ENCODE peak calls at places on chromosomes 1 and 21, in seven cellular contexts. I, Q, W, E, O, G and R are unnamed samples.

GRCh38 chr21:27570306-27570868 is 603.5 kb upstream of the ADAMTS5 start:
- DNase-seq in I (peak; percentile 69), Q (no peak), W (peak; percentile 71), E (no peak), O (no peak), G (no peak), R (no peak)

GRCh38 chr1:72435025-72435424 is 152.7 kb upstream of the NEGR1 start:
- DNase-seq in I (no peak), Q (no peak), W (no peak), E (no peak), O (no peak), G (no peak), R (no peak)

GRCh38 chr1:18091660-18092446 is 15.7 kb upstream of the IGSF21 start:
- DNase-seq in I (peak; percentile 36), Q (no peak), W (no peak), E (no peak), O (no peak), G (no peak), R (no peak)

GRCh38 chr1:10511494-10511885 is 36.7 kb downstream of the PEX14 start:
- DNase-seq in I (no peak), Q (no peak), W (no peak), E (no peak), O (no peak), G (no peak), R (no peak)

GRCh38 chr1:182259229-182259872 is 132.2 kb downstream of the GLUL start:
- DNase-seq in I (peak; percentile 78), Q (no peak), W (no peak), E (no peak), O (no peak), G (no peak), R (no peak)

GRCh38 chr1:31548899-31549806 is 27.2 kb upstream of the TINAGL1 start:
- DNase-seq in I (peak; percentile 98), Q (peak; percentile 91), W (peak; percentile 91), E (peak; percentile 87), O (peak; percentile 99), G (peak; percentile 78), R (peak; percentile 91)

GRCh38 chr21:15192243-15192642 is 127.4 kb upstream of the NRIP1 start:
- DNase-seq in I (peak; percentile 22), Q (no peak), W (no peak), E (no peak), O (no peak), G (no peak), R (no peak)

GRCh38 chr1:24191860-24192259 is 4.8 kb upstream of the IFNLR1 start:
- DNase-seq in I (no peak), Q (no peak), W (no peak), E (no peak), O (no peak), G (no peak), R (no peak)

GRCh38 chr21:39972471-39972870 is 105.2 kb downstream of the PCP4 start:
- DNase-seq in I (no peak), Q (no peak), W (no peak), E (no peak), O (no peak), G (no peak), R (no peak)

GRCh38 chr1:212485895-212486590 is 53.3 kb downstream of the NENF start:
- DNase-seq in I (peak; percentile 38), Q (peak; percentile 40), W (peak; percentile 93), E (no peak), O (no peak), G (no peak), R (no peak)

GRCh38 chr1:228876187-228876586 is 140.9 kb downstream of the RHOU start:
- DNase-seq in I (no peak), Q (no peak), W (no peak), E (no peak), O (no peak), G (no peak), R (no peak)

GRCh38 chr1:165897326-165898303 is 70.2 kb downstream of the UCK2 start:
- DNase-seq in I (no peak), Q (no peak), W (no peak), E (no peak), O (no peak), G (no peak), R (no peak)

GRCh38 chr1:18641005-18641941 is 10.6 kb downstream of the PAX7 start:
- DNase-seq in I (no peak), Q (no peak), W (no peak), E (no peak), O (no peak), G (no peak), R (no peak)

GRCh38 chr1:156172696-156173470 is 19.5 kb downstream of the SEMA4A start:
- DNase-seq in I (no peak), Q (no peak), W (no peak), E (no peak), O (no peak), G (no peak), R (no peak)

GRCh38 chr1:222877854-222878253 is 63.0 kb downstream of the DISP1 start:
- DNase-seq in I (no peak), Q (no peak), W (no peak), E (no peak), O (no peak), G (no peak), R (no peak)

GRCh38 chr1:206048582-206048981 is 4.4 kb upstream of the RHEX start:
- DNase-seq in I (no peak), Q (no peak), W (no peak), E (no peak), O (no peak), G (peak; percentile 76), R (no peak)

GRCh38 chr1:208179303-208179702 is 64.9 kb downstream of the PLXNA2 start:
- DNase-seq in I (no peak), Q (no peak), W (no peak), E (no peak), O (no peak), G (no peak), R (no peak)

GRCh38 chr1:204263240-204263848 is 49.6 kb upstream of the GOLT1A start:
- DNase-seq in I (no peak), Q (no peak), W (peak; percentile 72), E (no peak), O (peak; percentile 3), G (no peak), R (no peak)

GRCh38 chr1:108947871-108948525 is 15.3 kb downstream of the CLCC1 start:
- DNase-seq in I (no peak), Q (no peak), W (no peak), E (no peak), O (no peak), G (no peak), R (no peak)

GRCh38 chr1:221742555-221743415 is 896 bp upstream of the DUSP10 start:
- DNase-seq in I (peak; percentile 71), Q (peak; percentile 68), W (peak; percentile 96), E (peak; percentile 74), O (peak; percentile 47), G (peak; percentile 98), R (peak; percentile 82)

GRCh38 chr1:58893257-58893869 is 109.5 kb upstream of the JUN start:
- DNase-seq in I (no peak), Q (no peak), W (no peak), E (no peak), O (no peak), G (no peak), R (no peak)

GRCh38 chr1:9128520-9129371 is at the start of gene GPR157:
- DNase-seq in I (peak; percentile 80), Q (peak; percentile 36), W (peak; percentile 96), E (peak; percentile 87), O (peak; percentile 43), G (peak; percentile 97), R (peak; percentile 79)

GRCh38 chr1:71857862-71858261 is 424.5 kb downstream of the NEGR1 start:
- DNase-seq in I (peak; percentile 24), Q (no peak), W (no peak), E (no peak), O (no peak), G (no peak), R (no peak)

GRCh38 chr1:53826367-53826766 is 11.7 kb downstream of the NDC1 start:
- DNase-seq in I (no peak), Q (no peak), W (no peak), E (no peak), O (no peak), G (no peak), R (no peak)

GRCh38 chr1:162944974-162945639 is 84.1 kb upstream of the CCDC190 start:
- DNase-seq in I (no peak), Q (no peak), W (no peak), E (no peak), O (no peak), G (no peak), R (no peak)

GRCh38 chr1:207805841-207806421 is 54.1 kb downstream of the CD46 start:
- DNase-seq in I (peak; percentile 68), Q (no peak), W (peak; percentile 87), E (no peak), O (no peak), G (no peak), R (no peak)

GRCh38 chr1:38062361-38063288 is 16.0 kb upstream of the POU3F1 start:
- DNase-seq in I (no peak), Q (no peak), W (no peak), E (no peak), O (no peak), G (no peak), R (no peak)

GRCh38 chr1:27522148-27522859 is 32.3 kb upstream of the WASF2 start:
- DNase-seq in I (no peak), Q (no peak), W (no peak), E (no peak), O (no peak), G (no peak), R (no peak)

GRCh38 chr1:39410915-39411436 is 80.5 kb upstream of the BMP8A start:
- DNase-seq in I (peak; percentile 72), Q (peak; percentile 23), W (peak; percentile 86), E (peak; percentile 80), O (peak; percentile 22), G (peak; percentile 76), R (no peak)

GRCh38 chr1:70818391-70818790 is 229.2 kb downstream of the PTGER3 start:
- DNase-seq in I (no peak), Q (no peak), W (no peak), E (no peak), O (no peak), G (no peak), R (no peak)

GRCh38 chr1:160884579-160884978 is 401 bp downstream of the ITLN1 start:
- DNase-seq in I (no peak), Q (no peak), W (no peak), E (peak; percentile 44), O (no peak), G (no peak), R (no peak)
- TF ChIP-seq CTCF in I (no peak), Q (peak; percentile 45), W (peak; percentile 46), E (peak; percentile 66), O (peak; percentile 32), G (no peak), R (peak; percentile 29)

GRCh38 chr1:200302192-200302892 is 107.5 kb downstream of the ZNF281 start:
- DNase-seq in I (no peak), Q (peak; percentile 23), W (peak; percentile 66), E (peak; percentile 61), O (no peak), G (peak; percentile 64), R (no peak)
- TF ChIP-seq CTCF in I (no peak), Q (peak; percentile 28), W (no peak), E (peak; percentile 55), O (peak; percentile 10), G (no peak), R (no peak)

GRCh38 chr21:42688841-42689371 is 35.5 kb downstream of the PDE9A start:
- DNase-seq in I (no peak), Q (no peak), W (no peak), E (no peak), O (no peak), G (no peak), R (no peak)
- TF ChIP-seq CTCF in I (no peak), Q (no peak), W (no peak), E (peak; percentile 10), O (no peak), G (no peak), R (no peak)

GRCh38 chr21:43603230-43603626 is 56.1 kb downstream of the HSF2BP start:
- DNase-seq in I (no peak), Q (no peak), W (no peak), E (no peak), O (no peak), G (no peak), R (no peak)
- TF ChIP-seq CTCF in I (no peak), Q (no peak), W (no peak), E (no peak), O (no peak), G (no peak), R (no peak)